ENCODE peak calls at places on chromosomes 2 and 18, in five cellular contexts. One of them, this sample, is unnamed.

GRCh38 chr2:72901426-72901825 is 14.2 kb downstream of the SPR start:
- DNase-seq in IMR-90: no peak
- DNase-seq in colonic mucosa: no peak
- DNase-seq in body of pancreas: no peak
- DNase-seq in neural progenitor cell: no peak
- DNase-seq in this sample: no peak

GRCh38 chr2:16738361-16739225 is 73.0 kb upstream of the CYRIA start:
- DNase-seq in IMR-90: no peak
- DNase-seq in colonic mucosa: no peak
- DNase-seq in body of pancreas: no peak
- DNase-seq in neural progenitor cell: no peak
- DNase-seq in this sample: no peak

GRCh38 chr2:199629301-199629700 is 171.6 kb upstream of the SATB2 start:
- DNase-seq in body of pancreas: no peak
- DNase-seq in colonic mucosa: no peak
- DNase-seq in neural progenitor cell: no peak
- DNase-seq in IMR-90: no peak
- DNase-seq in this sample: no peak

GRCh38 chr2:225010804-225011203 is 31.5 kb downstream of the DOCK10 start:
- DNase-seq in body of pancreas: no peak
- DNase-seq in IMR-90: peak; percentile 91
- DNase-seq in colonic mucosa: no peak
- DNase-seq in neural progenitor cell: no peak
- DNase-seq in this sample: no peak

GRCh38 chr2:119826370-119826961 is 66.7 kb downstream of the PTPN4 start:
- DNase-seq in colonic mucosa: no peak
- DNase-seq in neural progenitor cell: peak; percentile 44
- DNase-seq in IMR-90: peak; percentile 21
- DNase-seq in body of pancreas: no peak
- DNase-seq in this sample: peak; percentile 46

GRCh38 chr2:128489580-128490273 is 171.1 kb upstream of the HS6ST1 start:
- DNase-seq in neural progenitor cell: no peak
- DNase-seq in body of pancreas: no peak
- DNase-seq in IMR-90: no peak
- DNase-seq in colonic mucosa: no peak
- DNase-seq in this sample: no peak

GRCh38 chr2:222799262-222799918 is 61.4 kb upstream of the ACSL3 start:
- DNase-seq in colonic mucosa: peak; percentile 29
- DNase-seq in IMR-90: no peak
- DNase-seq in neural progenitor cell: no peak
- DNase-seq in body of pancreas: no peak
- DNase-seq in this sample: no peak

GRCh38 chr18:63376493-63377053 is 9.6 kb upstream of the KDSR start:
- DNase-seq in neural progenitor cell: no peak
- DNase-seq in body of pancreas: no peak
- DNase-seq in IMR-90: peak; percentile 31
- DNase-seq in colonic mucosa: no peak
- DNase-seq in this sample: no peak

GRCh38 chr2:230889911-230890601 is 25.3 kb downstream of the ITM2C start:
- DNase-seq in IMR-90: no peak
- DNase-seq in body of pancreas: no peak
- DNase-seq in colonic mucosa: no peak
- DNase-seq in neural progenitor cell: no peak
- DNase-seq in this sample: peak; percentile 36

GRCh38 chr2:206198677-206199076 is 39.0 kb downstream of the EEF1B2 start:
- DNase-seq in IMR-90: peak; percentile 28
- DNase-seq in colonic mucosa: no peak
- DNase-seq in neural progenitor cell: no peak
- DNase-seq in body of pancreas: no peak
- DNase-seq in this sample: no peak

GRCh38 chr2:64978514-64979268 is 10.5 kb upstream of the SLC1A4 start:
- DNase-seq in colonic mucosa: no peak
- DNase-seq in neural progenitor cell: no peak
- DNase-seq in body of pancreas: no peak
- DNase-seq in IMR-90: peak; percentile 64
- DNase-seq in this sample: no peak

GRCh38 chr2:102357975-102358374 is 2.4 kb downstream of the IL18R1 start:
- DNase-seq in IMR-90: no peak
- DNase-seq in colonic mucosa: no peak
- DNase-seq in body of pancreas: no peak
- DNase-seq in neural progenitor cell: no peak
- DNase-seq in this sample: no peak

GRCh38 chr2:157874997-157875719 is 972 bp downstream of the ACVR1 start:
- DNase-seq in IMR-90: peak; percentile 93
- DNase-seq in body of pancreas: peak; percentile 32
- DNase-seq in neural progenitor cell: peak; percentile 72
- DNase-seq in colonic mucosa: peak; percentile 47
- DNase-seq in this sample: peak; percentile 35

GRCh38 chr2:45237128-45237527 is 227.9 kb upstream of the SIX2 start:
- DNase-seq in neural progenitor cell: no peak
- DNase-seq in colonic mucosa: no peak
- DNase-seq in body of pancreas: no peak
- DNase-seq in IMR-90: peak; percentile 55
- DNase-seq in this sample: no peak

GRCh38 chr18:45820144-45820745 is 5.2 kb upstream of the SIGLEC15 start:
- DNase-seq in colonic mucosa: no peak
- DNase-seq in neural progenitor cell: no peak
- DNase-seq in IMR-90: no peak
- DNase-seq in body of pancreas: no peak
- DNase-seq in this sample: no peak

GRCh38 chr2:205372141-205372540 is 310.2 kb upstream of the NRP2 start:
- DNase-seq in colonic mucosa: no peak
- DNase-seq in neural progenitor cell: no peak
- DNase-seq in IMR-90: peak; percentile 60
- DNase-seq in body of pancreas: no peak
- DNase-seq in this sample: no peak

GRCh38 chr18:63552581-63552980 is 10.4 kb downstream of the SERPINB12 start:
- DNase-seq in IMR-90: no peak
- DNase-seq in body of pancreas: no peak
- DNase-seq in neural progenitor cell: no peak
- DNase-seq in colonic mucosa: no peak
- DNase-seq in this sample: no peak

GRCh38 chr2:235504459-235505200 is 10.8 kb downstream of the AGAP1 start:
- DNase-seq in colonic mucosa: no peak
- DNase-seq in neural progenitor cell: peak; percentile 35
- DNase-seq in body of pancreas: no peak
- DNase-seq in IMR-90: no peak
- DNase-seq in this sample: no peak

GRCh38 chr2:203688798-203689197 is 17.6 kb upstream of the CD28 start:
- DNase-seq in body of pancreas: no peak
- DNase-seq in colonic mucosa: no peak
- DNase-seq in IMR-90: peak; percentile 78
- DNase-seq in neural progenitor cell: peak; percentile 6
- DNase-seq in this sample: peak; percentile 14

GRCh38 chr18:34280653-34281052 is 55.9 kb upstream of the NOL4 start:
- DNase-seq in IMR-90: no peak
- DNase-seq in neural progenitor cell: peak; percentile 18
- DNase-seq in colonic mucosa: no peak
- DNase-seq in body of pancreas: no peak
- DNase-seq in this sample: no peak

GRCh38 chr18:5627756-5628511 is 84.1 kb upstream of the EPB41L3 start:
- DNase-seq in neural progenitor cell: no peak
- DNase-seq in IMR-90: no peak
- DNase-seq in body of pancreas: no peak
- DNase-seq in colonic mucosa: no peak
- DNase-seq in this sample: no peak

GRCh38 chr2:108189316-108189715 is 50.5 kb upstream of the SULT1C3 start:
- DNase-seq in neural progenitor cell: peak; percentile 11
- DNase-seq in colonic mucosa: no peak
- DNase-seq in IMR-90: no peak
- DNase-seq in body of pancreas: no peak
- DNase-seq in this sample: no peak

GRCh38 chr2:196486145-196486544 is 153.4 kb upstream of the CCDC150 start:
- DNase-seq in colonic mucosa: no peak
- DNase-seq in IMR-90: no peak
- DNase-seq in body of pancreas: no peak
- DNase-seq in neural progenitor cell: no peak
- DNase-seq in this sample: no peak

GRCh38 chr2:64479259-64480198 is 25.6 kb downstream of the LGALSL start:
- DNase-seq in colonic mucosa: no peak
- DNase-seq in neural progenitor cell: no peak
- DNase-seq in body of pancreas: no peak
- DNase-seq in IMR-90: no peak
- DNase-seq in this sample: no peak

GRCh38 chr2:173966274-173967098 is 1.3 kb upstream of the SP3 start:
- DNase-seq in body of pancreas: no peak
- DNase-seq in IMR-90: no peak
- DNase-seq in neural progenitor cell: no peak
- DNase-seq in colonic mucosa: no peak
- DNase-seq in this sample: no peak

GRCh38 chr2:197869501-197870111 is 65.2 kb downstream of the PLCL1 start:
- DNase-seq in IMR-90: no peak
- DNase-seq in colonic mucosa: no peak
- DNase-seq in body of pancreas: no peak
- DNase-seq in neural progenitor cell: no peak
- DNase-seq in this sample: no peak

GRCh38 chr2:219206442-219207253 is at the start of gene ZFAND2B:
- DNase-seq in colonic mucosa: peak; percentile 97
- DNase-seq in IMR-90: peak; percentile 88
- DNase-seq in body of pancreas: peak; percentile 94
- DNase-seq in neural progenitor cell: peak; percentile 99
- DNase-seq in this sample: peak; percentile 97

GRCh38 chr2:59561281-59561680 is 992.2 kb downstream of the BCL11A start:
- DNase-seq in neural progenitor cell: no peak
- DNase-seq in colonic mucosa: no peak
- DNase-seq in IMR-90: no peak
- DNase-seq in body of pancreas: no peak
- DNase-seq in this sample: no peak

GRCh38 chr2:233386382-233387041 is 32.2 kb downstream of the DGKD start:
- DNase-seq in colonic mucosa: no peak
- DNase-seq in IMR-90: peak; percentile 51
- DNase-seq in neural progenitor cell: no peak
- DNase-seq in body of pancreas: no peak
- DNase-seq in this sample: no peak

GRCh38 chr2:44191739-44192138 is 23.1 kb downstream of the PPM1B start:
- DNase-seq in neural progenitor cell: no peak
- DNase-seq in body of pancreas: no peak
- DNase-seq in colonic mucosa: no peak
- DNase-seq in IMR-90: no peak
- DNase-seq in this sample: no peak

DNA sequence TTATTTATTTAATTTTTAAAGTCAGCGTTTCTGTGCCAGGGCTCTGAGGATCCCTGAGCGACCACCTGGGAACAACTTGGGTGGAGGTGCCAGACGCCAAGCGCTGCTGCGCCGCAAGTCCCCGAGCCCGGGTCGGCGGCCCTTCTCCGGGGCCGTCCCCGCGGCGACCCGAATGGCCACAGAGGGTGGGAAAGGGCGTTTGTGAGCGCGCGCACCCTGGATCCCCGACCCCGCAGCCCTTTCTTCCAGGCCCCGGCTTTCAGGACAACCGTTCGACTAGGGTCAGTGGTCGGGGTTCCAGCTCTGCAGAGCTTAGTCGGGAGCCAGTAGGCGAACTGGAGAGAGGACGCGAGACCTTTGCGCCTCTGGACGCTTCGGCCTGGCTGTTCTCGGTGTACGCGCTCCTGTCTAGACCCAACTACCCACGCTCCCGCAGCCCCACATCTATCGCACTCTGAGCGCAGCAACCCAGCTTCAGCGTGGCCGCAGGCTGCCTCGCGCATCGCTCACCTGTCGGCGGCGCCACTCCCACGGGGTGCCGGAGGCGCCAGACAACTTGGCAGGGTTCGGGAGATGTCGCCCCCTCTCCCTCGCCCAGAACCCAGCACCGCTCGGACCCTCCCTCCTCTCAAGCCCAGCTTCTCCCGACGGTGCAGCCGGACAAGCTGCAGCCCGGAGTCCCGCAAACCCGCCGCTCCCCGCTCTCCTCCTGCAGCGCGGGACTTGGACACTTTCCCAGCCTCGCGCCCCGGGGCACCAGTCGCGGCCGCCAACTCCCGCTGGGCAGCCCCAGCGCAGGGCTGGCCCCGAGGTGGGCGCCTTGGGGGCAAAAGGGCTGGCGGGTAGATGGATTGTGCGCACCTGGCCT is 785 bp downstream of the LYPD1 start:
- DNase-seq in colonic mucosa: no peak
- DNase-seq in neural progenitor cell: peak; percentile 72
- DNase-seq in body of pancreas: peak; percentile 11
- DNase-seq in IMR-90: no peak
- DNase-seq in this sample: peak; percentile 52
- TF ChIP-seq CTCF in colonic mucosa: no peak
- TF ChIP-seq CTCF in neural progenitor cell: peak; percentile 43
- TF ChIP-seq CTCF in body of pancreas: peak; percentile 10
- TF ChIP-seq CTCF in IMR-90: no peak
- TF ChIP-seq CTCF in this sample: no peak

GRCh38 chr2:70328921-70329561 is 27.2 kb upstream of the FAM136A start:
- DNase-seq in IMR-90: no peak
- DNase-seq in body of pancreas: peak; percentile 65
- DNase-seq in colonic mucosa: peak; percentile 89
- DNase-seq in neural progenitor cell: no peak
- DNase-seq in this sample: peak; percentile 86
- H3K4me3 ChIP-seq in IMR-90: no peak overlapping the region
- H3K4me3 ChIP-seq in body of pancreas: no peak overlapping the region
- H3K4me3 ChIP-seq in colonic mucosa: no peak overlapping the region
- H3K4me3 ChIP-seq in neural progenitor cell: no peak overlapping the region
- H3K4me3 ChIP-seq in this sample: no peak overlapping the region

DNA sequence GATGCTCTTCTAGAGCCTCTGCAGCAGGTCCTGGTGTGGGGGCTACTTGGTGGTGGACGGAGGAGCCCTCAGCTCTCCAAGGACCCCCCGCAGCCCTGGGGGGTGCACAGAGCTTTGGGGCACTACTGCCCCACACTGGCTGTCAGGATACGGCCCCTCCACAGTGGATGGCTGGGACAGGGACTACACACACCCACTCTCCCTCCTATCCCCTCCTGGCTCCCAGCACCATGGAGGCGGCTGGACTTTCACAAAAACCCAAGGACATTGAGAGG is 12.6 kb downstream of the GPR35 start:
- DNase-seq in IMR-90: no peak
- DNase-seq in colonic mucosa: no peak
- DNase-seq in body of pancreas: no peak
- DNase-seq in neural progenitor cell: no peak
- DNase-seq in this sample: no peak
- H3K9me3 ChIP-seq in IMR-90: peaks cover 7% of the 10 kb centered on the region
- H3K9me3 ChIP-seq in colonic mucosa: no peaks in the 10 kb centered on the region
- H3K9me3 ChIP-seq in body of pancreas: no peaks in the 10 kb centered on the region
- H3K9me3 ChIP-seq in neural progenitor cell: no peaks in the 10 kb centered on the region
- H3K9me3 ChIP-seq in this sample: peaks cover 11% of the 10 kb centered on the region

GRCh38 chr2:38590053-38590452 is 12.7 kb downstream of the HNRNPLL start:
- DNase-seq in IMR-90: no peak
- DNase-seq in colonic mucosa: no peak
- DNase-seq in body of pancreas: no peak
- DNase-seq in neural progenitor cell: no peak
- DNase-seq in this sample: no peak
- TF ChIP-seq CTCF in IMR-90: peak; percentile 21
- TF ChIP-seq CTCF in colonic mucosa: no peak
- TF ChIP-seq CTCF in body of pancreas: no peak
- TF ChIP-seq CTCF in neural progenitor cell: peak; percentile 42
- TF ChIP-seq CTCF in this sample: no peak